ENCODE peak calls at places on chromosomes 7 and 10, in seven cellular contexts. L, C, F, V, E, T and X are unnamed samples.

GRCh38 chr10:71963351-71963755 is 842 bp upstream of the CHST3 start:
- DNase-seq in L (no peak), C (no peak), F (no peak), V (no peak), E (no peak), T (no peak), X (peak)

GRCh38 chr10:35458500-35459448 is 122.5 kb downstream of the CCNY start:
- DNase-seq in L (no peak), C (no peak), F (no peak), V (no peak), E (no peak), T (peak), X (no peak)

GRCh38 chr10:126314848-126315247 is 73.4 kb downstream of the ADAM12 start:
- DNase-seq in L (no peak), C (no peak), F (no peak), V (no peak), E (no peak), T (no peak), X (no peak)

GRCh38 chr10:31186225-31187010 is 132.6 kb upstream of the ZEB1 start:
- DNase-seq in L (no peak), C (no peak), F (no peak), V (no peak), E (no peak), T (peak), X (peak)

GRCh38 chr10:124470544-124471449 is 9.2 kb downstream of the LHPP start:
- DNase-seq in L (no peak), C (no peak), F (no peak), V (no peak), E (no peak), T (no peak), X (no peak)

GRCh38 chr10:121594623-121595320 is 3.5 kb downstream of the FGFR2 start:
- DNase-seq in L (peak), C (no peak), F (no peak), V (no peak), E (peak), T (no peak), X (peak)

GRCh38 chr10:44937201-44938005 is 22.2 kb upstream of the RASSF4 start:
- DNase-seq in L (no peak), C (no peak), F (no peak), V (no peak), E (peak), T (no peak), X (no peak)

GRCh38 chr7:105277341-105277740 is 111.4 kb downstream of the SRPK2 start:
- DNase-seq in L (no peak), C (no peak), F (peak), V (no peak), E (no peak), T (no peak), X (peak)

GRCh38 chr10:24439935-24440334 is 231.0 kb downstream of the KIAA1217 start:
- DNase-seq in L (no peak), C (no peak), F (no peak), V (no peak), E (peak), T (no peak), X (peak)

GRCh38 chr7:134520130-134520529 is 7.2 kb upstream of the AKR1B10 start:
- DNase-seq in L (no peak), C (no peak), F (no peak), V (peak), E (peak), T (no peak), X (peak)

GRCh38 chr7:133789951-133790350 is 337.2 kb upstream of the LRGUK start:
- DNase-seq in L (no peak), C (no peak), F (no peak), V (no peak), E (peak), T (no peak), X (no peak)

GRCh38 chr7:27943261-27943660 is 203.3 kb downstream of the TAX1BP1 start:
- DNase-seq in L (no peak), C (no peak), F (no peak), V (no peak), E (peak), T (peak), X (no peak)

GRCh38 chr10:95333997-95334792 is 43.4 kb upstream of the PDLIM1 start:
- DNase-seq in L (no peak), C (peak), F (peak), V (no peak), E (peak), T (no peak), X (peak)

GRCh38 chr7:522071-522937 is 2.7 kb upstream of the PDGFA start:
- DNase-seq in L (no peak), C (peak), F (no peak), V (no peak), E (peak), T (peak), X (peak)

GRCh38 chr10:31099664-31100063 is 68.0 kb upstream of the ZNF438 start:
- DNase-seq in L (no peak), C (peak), F (no peak), V (no peak), E (no peak), T (no peak), X (no peak)

GRCh38 chr10:113126506-113127192 is 176.6 kb downstream of the TCF7L2 start:
- DNase-seq in L (no peak), C (peak), F (no peak), V (peak), E (peak), T (peak), X (peak)

GRCh38 chr10:29634764-29635625 is at the start of gene SVIL:
- DNase-seq in L (no peak), C (peak), F (no peak), V (no peak), E (peak), T (no peak), X (peak)

GRCh38 chr7:36746347-36746746 is 22.1 kb upstream of the AOAH start:
- DNase-seq in L (no peak), C (peak), F (no peak), V (no peak), E (peak), T (no peak), X (no peak)

GRCh38 chr10:30228638-30229037 is 120.4 kb downstream of the MTPAP start:
- DNase-seq in L (no peak), C (no peak), F (no peak), V (no peak), E (no peak), T (no peak), X (peak)

GRCh38 chr10:128210215-128211063 is 84.2 kb upstream of the MKI67 start:
- DNase-seq in L (no peak), C (peak), F (no peak), V (peak), E (peak), T (peak), X (peak)

GRCh38 chr7:26100940-26101339 is 51.1 kb upstream of the NFE2L3 start:
- DNase-seq in L (no peak), C (no peak), F (no peak), V (no peak), E (no peak), T (no peak), X (no peak)

GRCh38 chr7:66627876-66628360 is 763 bp upstream of the KCTD7 start:
- DNase-seq in L (no peak), C (no peak), F (no peak), V (no peak), E (no peak), T (no peak), X (no peak)

GRCh38 chr10:104780165-104780564 is 139.1 kb downstream of the SORCS3 start:
- DNase-seq in L (no peak), C (no peak), F (no peak), V (no peak), E (no peak), T (no peak), X (no peak)

GRCh38 chr10:20276127-20276979 is 460.1 kb downstream of the PLXDC2 start:
- DNase-seq in L (peak), C (no peak), F (peak), V (no peak), E (no peak), T (peak), X (no peak)

GRCh38 chr7:106196460-106197021 is 84.4 kb upstream of the SYPL1 start:
- DNase-seq in L (no peak), C (no peak), F (no peak), V (no peak), E (no peak), T (no peak), X (no peak)

GRCh38 chr10:72097448-72098300 is 9.3 kb upstream of the SPOCK2 start:
- DNase-seq in L (no peak), C (peak), F (peak), V (no peak), E (peak), T (no peak), X (peak)

GRCh38 chr10:5658871-5659618 is 7.3 kb downstream of the ASB13 start:
- DNase-seq in L (no peak), C (no peak), F (no peak), V (no peak), E (no peak), T (peak), X (no peak)

GRCh38 chr7:79332091-79332490 is 121.4 kb downstream of the MAGI2 start:
- DNase-seq in L (no peak), C (no peak), F (no peak), V (no peak), E (peak), T (no peak), X (peak)

GRCh38 chr10:77800320-77800719 is 126.2 kb downstream of the DLG5 start:
- DNase-seq in L (no peak), C (no peak), F (no peak), V (no peak), E (no peak), T (no peak), X (no peak)

GRCh38 chr10:114822771-114823463 is 1.3 kb downstream of the FHIP2A start:
- DNase-seq in L (peak), C (no peak), F (no peak), V (no peak), E (peak), T (no peak), X (peak)

GRCh38 chr7:66296001-66296521 is 90.9 kb downstream of the TPST1 start:
- DNase-seq in L (no peak), C (no peak), F (no peak), V (no peak), E (peak), T (no peak), X (peak)

GRCh38 chr10:119221201-119221600 is 13.8 kb downstream of the GRK5 start:
- DNase-seq in L (no peak), C (no peak), F (no peak), V (no peak), E (peak), T (no peak), X (peak)

GRCh38 chr7:47544416-47544815 is 37.5 kb downstream of the TNS3 start:
- DNase-seq in L (no peak), C (no peak), F (no peak), V (no peak), E (no peak), T (no peak), X (no peak)

GRCh38 chr10:132555648-132556575 is 18.3 kb downstream of the INPP5A start:
- DNase-seq in L (no peak), C (no peak), F (no peak), V (no peak), E (no peak), T (no peak), X (no peak)